ENCODE peak calls at places on chromosome X, in eight cellular contexts. T, L, V, R, X, M, Y and P are unnamed samples.

GRCh38 chrX:49270249-49270921 is 792 bp downstream of the PPP1R3F start:
- DNase-seq in M (no peak), R (no peak), Y (peak; percentile 8), T (peak; percentile 51), V (no peak), L (no peak), X (no peak), P (no peak)

GRCh38 chrX:70476934-70477733 is 32.5 kb downstream of the DLG3 start:
- DNase-seq in Y (peak; percentile 79), T (peak; percentile 63), R (peak; percentile 79), L (no peak), V (no peak), M (peak; percentile 74), X (peak; percentile 39), P (no peak)

GRCh38 chrX:127732709-127733108 is 319.5 kb downstream of the ACTRT1 start:
- DNase-seq in R (no peak), M (no peak), T (no peak), Y (no peak), L (no peak), V (no peak), X (no peak), P (no peak)

GRCh38 chrX:20372533-20372932 is 105.8 kb upstream of the RPS6KA3 start:
- DNase-seq in V (peak; percentile 13), X (no peak), T (no peak), R (peak; percentile 79), M (no peak), L (no peak), Y (no peak), P (no peak)

GRCh38 chrX:100995469-100995868 is 26.0 kb downstream of the ARL13A start:
- DNase-seq in L (no peak), T (no peak), X (no peak), Y (no peak), V (peak; percentile 35), R (peak; percentile 41), M (no peak), P (no peak)

GRCh38 chrX:1493317-1493856 is 40.7 kb upstream of the ASMTL start:
- DNase-seq in V (no peak), M (peak; percentile 34), X (no peak), T (no peak), R (no peak), L (no peak), Y (no peak), P (no peak)

GRCh38 chrX:122113376-122113775 is 1066.0 kb downstream of the GLUD2 start:
- DNase-seq in R (no peak), M (no peak), V (no peak), L (no peak), X (no peak), T (no peak), Y (no peak), P (no peak)

GRCh38 chrX:50066318-50066937 is 134.4 kb downstream of the AKAP4 start:
- DNase-seq in T (no peak), V (no peak), L (no peak), X (no peak), R (no peak), Y (no peak), M (no peak), P (no peak)

GRCh38 chrX:117568238-117568637 is 548.4 kb downstream of the KLHL13 start:
- DNase-seq in R (no peak), V (no peak), M (no peak), Y (no peak), L (no peak), T (no peak), X (no peak), P (no peak)

DNA sequence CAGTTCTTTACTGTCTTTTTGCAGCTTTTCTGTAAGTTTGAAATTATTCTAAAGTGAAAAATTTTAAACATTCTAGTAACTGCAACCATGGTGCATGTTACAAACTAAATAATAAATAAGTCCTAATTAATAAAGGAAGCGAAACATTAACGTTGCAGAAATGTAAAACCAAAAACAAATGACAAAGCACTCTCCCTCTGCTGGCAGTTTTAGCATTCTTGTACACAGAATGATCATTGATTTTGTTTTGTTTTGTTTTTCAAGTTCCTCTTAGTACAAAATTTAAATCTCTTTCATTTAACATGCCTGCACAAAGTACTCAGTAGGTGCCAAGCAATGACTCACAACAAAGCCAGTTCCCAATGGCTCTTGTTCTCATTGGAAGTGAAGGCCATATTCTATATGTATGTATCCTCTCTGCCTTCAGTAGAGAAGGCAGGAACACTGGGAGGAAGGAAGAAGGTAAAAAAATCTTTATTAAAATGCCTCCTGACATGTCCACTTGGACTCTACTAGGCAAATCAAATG is 13.7 kb upstream of the TMSB4X start:
- DNase-seq in V (no peak), R (no peak), T (no peak), X (no peak), L (no peak), Y (no peak), M (no peak), P (no peak)
- TF ChIP-seq CTCF in V (no peak), R (no peak), T (no peak), X (no peak), L (no peak), Y (no peak), M (no peak), P (no peak)

DNA sequence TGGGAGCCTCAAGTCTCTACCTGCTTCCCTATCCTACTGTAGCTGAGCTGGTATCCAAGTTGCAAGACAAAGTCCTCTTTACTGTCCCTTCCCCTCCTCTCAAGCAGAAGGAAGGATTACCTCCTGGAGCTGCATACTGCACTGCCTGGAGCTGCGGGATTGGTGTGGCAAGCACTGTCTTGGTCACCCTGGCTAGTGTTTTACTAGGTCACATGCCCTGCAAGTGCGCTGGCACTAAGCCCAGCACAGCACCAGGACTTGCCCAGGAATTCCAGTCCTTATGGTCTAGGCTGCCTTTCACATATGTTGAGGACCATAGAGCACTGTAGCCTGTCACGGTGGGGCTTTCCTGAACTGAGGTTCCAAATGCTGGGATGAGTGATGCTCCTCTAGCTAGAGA is 227.3 kb upstream of the ZC4H2 start:
- DNase-seq in M (no peak), V (no peak), R (no peak), T (no peak), L (no peak), Y (peak; percentile 66), X (peak; percentile 67), P (no peak)
- TF ChIP-seq CTCF in M (no peak), V (no peak), R (no peak), T (no peak), L (no peak), Y (no peak), X (no peak), P (no peak)

GRCh38 chrX:147550217-147550616 is 361.5 kb upstream of the FMR1 start:
- DNase-seq in R (peak; percentile 11), M (no peak), V (no peak), Y (peak; percentile 1), X (no peak), L (no peak), T (peak; percentile 57), P (no peak)
- TF ChIP-seq CTCF in R (peak; percentile 44), M (no peak), V (peak; percentile 55), Y (no peak), X (no peak), L (peak; percentile 22), T (no peak), P (peak; percentile 65)

GRCh38 chrX:150544222-150544787 is 24.1 kb upstream of the MTM1 start:
- DNase-seq in L (no peak), R (peak; percentile 30), Y (peak; percentile 45), T (no peak), X (no peak), V (no peak), M (no peak), P (no peak)
- TF ChIP-seq CTCF in L (no peak), R (peak; percentile 24), Y (no peak), T (no peak), X (no peak), V (no peak), M (no peak), P (no peak)

GRCh38 chrX:131895807-131896206 is 127.3 kb upstream of the STK26 start:
- DNase-seq in X (no peak), Y (no peak), V (no peak), R (no peak), L (no peak), M (no peak), T (no peak), P (no peak)
- TF ChIP-seq CTCF in X (no peak), Y (no peak), V (no peak), R (no peak), L (no peak), M (no peak), T (no peak), P (no peak)

GRCh38 chrX:141185366-141185765 is 8.4 kb upstream of the LDOC1 start:
- DNase-seq in T (no peak), L (no peak), M (no peak), R (no peak), Y (no peak), V (no peak), X (no peak), P (no peak)

GRCh38 chrX:141180851-141181250 is 3.9 kb upstream of the LDOC1 start:
- DNase-seq in L (no peak), V (no peak), T (no peak), X (no peak), R (no peak), Y (no peak), M (no peak), P (no peak)

DNA sequence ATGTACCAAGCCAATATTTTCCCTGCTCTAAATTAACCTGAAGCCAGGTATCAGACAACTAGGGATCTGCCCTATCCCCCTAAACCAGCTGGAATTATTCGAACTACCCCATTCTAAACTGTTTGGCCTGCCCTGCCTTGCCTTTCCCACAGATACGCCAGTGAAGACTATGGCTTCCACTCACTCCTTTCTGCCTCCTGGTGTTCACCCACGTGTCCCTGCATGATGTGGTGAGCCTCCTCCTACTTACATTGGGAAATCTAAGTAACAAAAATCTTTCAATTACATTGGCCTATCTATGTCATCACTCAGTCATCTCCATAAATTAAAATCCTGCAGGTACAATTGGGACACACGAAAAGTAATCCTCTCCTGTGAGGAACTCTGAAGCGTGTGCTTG is 6.1 kb upstream of the LDOC1 start:
- DNase-seq in L (no peak), R (no peak), Y (no peak), T (no peak), X (no peak), V (no peak), M (no peak), P (no peak)
- TF ChIP-seq CTCF in L (no peak), R (no peak), Y (no peak), T (no peak), X (no peak), V (no peak), M (no peak), P (no peak)

GRCh38 chrX:66731398-66731797 is 92.5 kb upstream of the EDA2R start:
- DNase-seq in T (no peak), X (no peak), V (no peak), R (peak; percentile 34), M (no peak), Y (no peak), L (no peak), P (no peak)
- TF ChIP-seq CTCF in T (no peak), X (no peak), V (peak; percentile 12), R (peak; percentile 42), M (no peak), Y (no peak), L (peak; percentile 31), P (peak; percentile 48)

GRCh38 chrX:18227458-18227857 is 6.8 kb upstream of the BEND2 start:
- DNase-seq in X (no peak), Y (no peak), L (no peak), M (no peak), V (no peak), T (no peak), R (no peak), P (no peak)
- TF ChIP-seq CTCF in X (no peak), Y (no peak), L (no peak), M (no peak), V (no peak), T (no peak), R (no peak), P (no peak)